ENCODE peak calls at places on chromosomes 2 and 18, in eight cellular contexts. C is LoVo; V is activated CD4-positive, alpha-beta T cell treated with anti-CD3 and anti-CD28 coated beads for 48 hours; X is ovary; F is foreskin melanocyte; N is NCI-H774; S is left ventricle myocardium superior; T is GM10248. M is an unnamed sample.

GRCh38 chr2:61359058-61359457 is 111.8 kb downstream of the USP34 start:
- DNase-seq in N (no peak), X (no peak), C (no peak), V (no peak), F (no peak), T (no peak), S (no peak), M (no peak)

GRCh38 chr18:58653814-58654509 is 17.3 kb upstream of the MALT1 start:
- DNase-seq in S (no peak), V (no peak), X (no peak), N (no peak), T (no peak), F (no peak), C (no peak), M (no peak)

GRCh38 chr18:10332452-10332851 is 122.0 kb upstream of the APCDD1 start:
- DNase-seq in C (no peak), X (no peak), T (no peak), V (no peak), F (no peak), S (no peak), N (no peak), M (no peak)

GRCh38 chr2:233940376-233941276 is 23.5 kb downstream of the TRPM8 start:
- DNase-seq in F (no peak), X (no peak), C (peak; percentile 15), T (no peak), N (peak; percentile 86), V (no peak), S (no peak), M (no peak)

GRCh38 chr2:171882095-171882769 is 11.8 kb downstream of the SLC25A12 start:
- DNase-seq in S (no peak), N (no peak), F (no peak), C (no peak), T (no peak), V (no peak), X (no peak), M (no peak)

GRCh38 chr18:63476666-63477065 is at the start of gene SERPINB5:
- DNase-seq in T (no peak), N (peak; percentile 52), S (no peak), V (no peak), C (peak; percentile 91), X (no peak), F (no peak), M (no peak)

GRCh38 chr18:79871026-79871390 is 73.3 kb downstream of the KCNG2 start:
- DNase-seq in T (no peak), V (no peak), S (peak; percentile 25), N (no peak), C (no peak), F (no peak), X (no peak), M (no peak)

GRCh38 chr2:42068571-42069178 is 20.9 kb downstream of the PKDCC start:
- DNase-seq in T (no peak), N (no peak), F (no peak), V (no peak), C (no peak), S (no peak), X (no peak), M (no peak)

GRCh38 chr2:65576861-65577601 is 144.6 kb upstream of the SPRED2 start:
- DNase-seq in V (no peak), S (no peak), N (no peak), T (no peak), X (no peak), F (peak; percentile 87), C (peak; percentile 89), M (no peak)

GRCh38 chr2:150063432-150063889 is 424.0 kb downstream of the RND3 start:
- DNase-seq in V (no peak), S (no peak), X (no peak), T (no peak), C (no peak), N (no peak), F (peak; percentile 50), M (no peak)

GRCh38 chr2:95276888-95277245 is 2.6 kb downstream of the PROM2 start:
- DNase-seq in F (no peak), T (no peak), N (no peak), S (no peak), V (no peak), C (no peak), X (peak; percentile 3), M (no peak)

GRCh38 chr2:3644246-3644525 is 13.8 kb upstream of the ALLC start:
- DNase-seq in N (no peak), S (no peak), C (no peak), T (no peak), F (no peak), X (no peak), V (no peak), M (no peak)

GRCh38 chr2:28321426-28321825 is 71.2 kb upstream of the FOSL2 start:
- DNase-seq in X (no peak), C (no peak), N (no peak), F (no peak), S (no peak), T (no peak), V (no peak), M (no peak)

GRCh38 chr2:10175441-10175840 is 52.9 kb downstream of the RRM2 start:
- DNase-seq in C (no peak), V (no peak), T (no peak), F (no peak), S (no peak), X (no peak), N (no peak), M (no peak)

GRCh38 chr2:133344864-133345263 is 223.4 kb downstream of the NCKAP5 start:
- DNase-seq in F (no peak), T (no peak), X (no peak), C (no peak), S (no peak), N (no peak), V (no peak), M (no peak)

GRCh38 chr18:2893676-2894075 is 46.9 kb downstream of the EMILIN2 start:
- DNase-seq in V (no peak), T (no peak), X (no peak), N (no peak), F (no peak), S (no peak), C (no peak), M (no peak)

GRCh38 chr18:79567481-79568147 is 112.0 kb upstream of the CTDP1 start:
- DNase-seq in V (no peak), C (no peak), N (no peak), F (no peak), T (no peak), S (peak; percentile 74), X (peak; percentile 19), M (no peak)

GRCh38 chr2:74548285-74548918 is 5.3 kb downstream of the LOXL3 start:
- DNase-seq in F (no peak), X (no peak), V (no peak), T (no peak), N (no peak), C (no peak), S (no peak), M (no peak)

GRCh38 chr2:98444436-98445166 is at the start of gene INPP4A:
- DNase-seq in X (peak; percentile 82), C (peak; percentile 75), N (peak; percentile 54), V (peak; percentile 80), F (no peak), T (peak; percentile 91), S (peak; percentile 89), M (peak; percentile 33)

GRCh38 chr2:38095996-38096861 is 20.3 kb upstream of the CYP1B1 start:
- DNase-seq in S (peak; percentile 71), N (no peak), T (peak; percentile 45), X (no peak), V (no peak), C (peak; percentile 89), F (no peak), M (no peak)

GRCh38 chr2:26654061-26654340 is 12.8 kb upstream of the CIB4 start:
- DNase-seq in T (no peak), X (no peak), F (no peak), N (no peak), C (no peak), V (no peak), S (no peak), M (no peak)

GRCh38 chr2:242001853-242002252 is 132.3 kb downstream of the RTP5 start:
- DNase-seq in V (no peak), T (no peak), C (no peak), F (no peak), X (no peak), S (no peak), N (no peak), M (no peak)

GRCh38 chr2:120874401-120874821 is 138.7 kb downstream of the GLI2 start:
- DNase-seq in X (no peak), S (no peak), C (no peak), F (no peak), V (no peak), T (no peak), N (no peak), M (no peak)

GRCh38 chr2:168090366-168091019 is 156.9 kb downstream of the STK39 start:
- DNase-seq in N (no peak), V (no peak), S (no peak), T (peak; percentile 38), F (no peak), X (no peak), C (no peak), M (no peak)

GRCh38 chr18:3257627-3258120 is 4.3 kb upstream of the MYL12B start:
- DNase-seq in F (no peak), V (no peak), N (no peak), C (no peak), T (no peak), S (no peak), X (no peak), M (no peak)

GRCh38 chr2:148814143-148814852 is 60.7 kb upstream of the KIF5C start:
- DNase-seq in V (no peak), T (no peak), F (no peak), C (peak; percentile 53), S (no peak), N (no peak), X (no peak), M (no peak)

GRCh38 chr2:68506170-68506569 is 38.8 kb downstream of the APLF start:
- DNase-seq in X (no peak), S (no peak), F (no peak), C (no peak), T (no peak), V (no peak), N (no peak), M (no peak)

GRCh38 chr2:84924173-84925106 is 19.0 kb downstream of the TMSB10 start:
- DNase-seq in X (peak; percentile 52), V (peak; percentile 81), S (no peak), T (no peak), C (no peak), F (no peak), N (no peak), M (no peak)

GRCh38 chr2:192885569-192886160 is 690.9 kb upstream of the TMEFF2 start:
- DNase-seq in N (no peak), F (no peak), S (no peak), V (no peak), C (no peak), T (no peak), X (no peak), M (no peak)

GRCh38 chr2:29108225-29108624 is 7.0 kb upstream of the CLIP4 start:
- DNase-seq in X (no peak), N (no peak), T (no peak), S (peak; percentile 40), V (no peak), F (peak; percentile 95), C (peak; percentile 37), M (no peak)

GRCh38 chr2:129178356-129178755 is 801.1 kb upstream of the RAB6C start:
- DNase-seq in F (no peak), N (no peak), V (no peak), S (peak; percentile 58), C (no peak), T (no peak), X (no peak), M (no peak)

GRCh38 chr2:165640232-165640923 is 153.7 kb downstream of the GALNT3 start:
- DNase-seq in F (no peak), C (no peak), S (no peak), V (no peak), N (no peak), X (no peak), T (no peak), M (no peak)

GRCh38 chr2:226431301-226431955 is 368.2 kb downstream of the IRS1 start:
- DNase-seq in S (no peak), F (peak; percentile 68), N (no peak), V (no peak), X (no peak), C (no peak), T (no peak), M (no peak)

GRCh38 chr18:74268175-74268574 is 23.6 kb downstream of the CYB5A start:
- DNase-seq in V (no peak), S (no peak), T (no peak), N (no peak), F (no peak), X (no peak), C (no peak), M (no peak)

M was measured in tibial nerve.